ENCODE peak calls at places on chromosomes 3 and 15, in six cellular contexts. K is NCI-H1105, F is iris pigment epithelial cell, P is nucleus accumbens, W is glomerular endothelial cell, S is EL. U is an unnamed sample.

GRCh38 chr15:101522621-101523559 is 33.4 kb upstream of the PCSK6 start:
- DNase-seq in W (no peak), F (no peak), P (no peak), K (no peak), S (no peak), U (no peak)

GRCh38 chr15:56794923-56795329 is 61.6 kb upstream of the ZNF280D start:
- DNase-seq in P (no peak), S (no peak), W (no peak), F (no peak), K (no peak), U (no peak)

GRCh38 chr3:65077124-65077523 is 389.3 kb upstream of the ADAMTS9 start:
- DNase-seq in P (no peak), S (no peak), K (no peak), W (no peak), F (no peak), U (no peak)

GRCh38 chr15:90315276-90315982 is 36.7 kb upstream of the ZNF774 start:
- DNase-seq in S (peak), F (peak), W (no peak), P (peak), K (no peak), U (peak)

GRCh38 chr3:134427400-134428111 is 53.3 kb upstream of the AMOTL2 start:
- DNase-seq in S (peak), P (no peak), K (no peak), W (peak), F (peak), U (peak)

GRCh38 chr15:57849332-57849731 is 142.8 kb downstream of the POLR2M start:
- DNase-seq in K (no peak), S (no peak), F (no peak), P (no peak), W (no peak), U (no peak)

GRCh38 chr3:155870945-155871745 is 695 bp downstream of the GMPS start:
- DNase-seq in P (peak), K (peak), W (no peak), F (peak), S (peak), U (no peak)

GRCh38 chr15:69126054-69126469 is 34.4 kb upstream of the GLCE start:
- DNase-seq in F (peak), K (no peak), S (no peak), W (no peak), P (no peak), U (peak)

GRCh38 chr3:71778353-71778752 is 6.6 kb downstream of the PROK2 start:
- DNase-seq in P (no peak), F (no peak), W (no peak), S (no peak), K (no peak), U (no peak)

GRCh38 chr3:164221297-164221696 is 857.0 kb downstream of the SI start:
- DNase-seq in W (no peak), P (no peak), S (no peak), K (no peak), F (no peak), U (no peak)

GRCh38 chr3:99753268-99753975 is 64.2 kb upstream of the CMSS1 start:
- DNase-seq in W (peak), P (peak), S (peak), K (peak), F (peak), U (peak)